ENCODE peak calls at places on chromosomes 7 and 10, in nine cellular contexts. One of them, this sample, is unnamed.
A peak's percentile ranks its signal among the peaks of the same experiment; 100 is the strongest.

GRCh38 chr7:46179211-46179610 is 258.1 kb upstream of the IGFBP3 start:
- DNase-seq in H1: no peak
- DNase-seq in iPS DF 6.9: no peak
- DNase-seq in GM23248: peak; percentile 51
- DNase-seq in psoas muscle: no peak
- DNase-seq in AG04450: no peak
- DNase-seq in upper lobe of right lung: no peak
- DNase-seq in right lobe of liver: no peak
- DNase-seq in CD4-positive, alpha-beta T cell: no peak
- DNase-seq in this sample: no peak

GRCh38 chr10:43866712-43867111 is 218.0 kb upstream of the ZNF32 start:
- DNase-seq in iPS DF 6.9: no peak
- DNase-seq in CD4-positive, alpha-beta T cell: no peak
- DNase-seq in right lobe of liver: no peak
- DNase-seq in AG04450: no peak
- DNase-seq in upper lobe of right lung: no peak
- DNase-seq in GM23248: no peak
- DNase-seq in H1: peak; percentile 4
- DNase-seq in psoas muscle: no peak
- DNase-seq in this sample: no peak

GRCh38 chr7:2798669-2799068 is 45.4 kb downstream of the GNA12 start:
- DNase-seq in GM23248: no peak
- DNase-seq in AG04450: no peak
- DNase-seq in iPS DF 6.9: no peak
- DNase-seq in upper lobe of right lung: no peak
- DNase-seq in CD4-positive, alpha-beta T cell: no peak
- DNase-seq in psoas muscle: no peak
- DNase-seq in H1: no peak
- DNase-seq in right lobe of liver: no peak
- DNase-seq in this sample: no peak

GRCh38 chr7:149733131-149733531 is 40.3 kb downstream of the ZNF467 start:
- DNase-seq in psoas muscle: no peak
- DNase-seq in right lobe of liver: no peak
- DNase-seq in GM23248: no peak
- DNase-seq in iPS DF 6.9: no peak
- DNase-seq in CD4-positive, alpha-beta T cell: no peak
- DNase-seq in upper lobe of right lung: peak; percentile 52
- DNase-seq in H1: no peak
- DNase-seq in AG04450: no peak
- DNase-seq in this sample: no peak

GRCh38 chr7:44754802-44755697 is 6.4 kb downstream of the ZMIZ2 start:
- DNase-seq in AG04450: no peak
- DNase-seq in CD4-positive, alpha-beta T cell: no peak
- DNase-seq in iPS DF 6.9: no peak
- DNase-seq in upper lobe of right lung: no peak
- DNase-seq in H1: no peak
- DNase-seq in GM23248: no peak
- DNase-seq in psoas muscle: no peak
- DNase-seq in right lobe of liver: no peak
- DNase-seq in this sample: no peak

GRCh38 chr7:343227-343822 is 53.4 kb downstream of the FOXL3 start:
- DNase-seq in AG04450: no peak
- DNase-seq in right lobe of liver: no peak
- DNase-seq in upper lobe of right lung: no peak
- DNase-seq in iPS DF 6.9: no peak
- DNase-seq in CD4-positive, alpha-beta T cell: no peak
- DNase-seq in psoas muscle: peak; percentile 23
- DNase-seq in H1: no peak
- DNase-seq in GM23248: no peak
- DNase-seq in this sample: no peak

GRCh38 chr10:125079091-125079600 is 81.2 kb downstream of the CTBP2 start:
- DNase-seq in AG04450: no peak
- DNase-seq in upper lobe of right lung: peak; percentile 23
- DNase-seq in right lobe of liver: no peak
- DNase-seq in H1: no peak
- DNase-seq in CD4-positive, alpha-beta T cell: no peak
- DNase-seq in psoas muscle: peak; percentile 62
- DNase-seq in iPS DF 6.9: no peak
- DNase-seq in GM23248: no peak
- DNase-seq in this sample: no peak

GRCh38 chr10:91316486-91316885 is 93.7 kb upstream of the HECTD2 start:
- DNase-seq in upper lobe of right lung: no peak
- DNase-seq in CD4-positive, alpha-beta T cell: no peak
- DNase-seq in psoas muscle: no peak
- DNase-seq in iPS DF 6.9: no peak
- DNase-seq in H1: no peak
- DNase-seq in right lobe of liver: no peak
- DNase-seq in AG04450: no peak
- DNase-seq in GM23248: no peak
- DNase-seq in this sample: no peak

GRCh38 chr7:537911-538634 is 18.4 kb upstream of the PDGFA start:
- DNase-seq in AG04450: peak; percentile 63
- DNase-seq in psoas muscle: no peak
- DNase-seq in GM23248: peak; percentile 91
- DNase-seq in right lobe of liver: no peak
- DNase-seq in CD4-positive, alpha-beta T cell: no peak
- DNase-seq in upper lobe of right lung: peak; percentile 89
- DNase-seq in iPS DF 6.9: no peak
- DNase-seq in H1: no peak
- DNase-seq in this sample: peak; percentile 81

GRCh38 chr10:79221110-79222051 is 125.9 kb upstream of the PPIF start:
- DNase-seq in H1: no peak
- DNase-seq in iPS DF 6.9: no peak
- DNase-seq in GM23248: peak; percentile 91
- DNase-seq in AG04450: peak; percentile 83
- DNase-seq in upper lobe of right lung: peak; percentile 70
- DNase-seq in CD4-positive, alpha-beta T cell: no peak
- DNase-seq in psoas muscle: peak; percentile 85
- DNase-seq in right lobe of liver: no peak
- DNase-seq in this sample: no peak

GRCh38 chr7:8051998-8052397 is 83.4 kb downstream of the GLCCI1 start:
- DNase-seq in GM23248: no peak
- DNase-seq in right lobe of liver: no peak
- DNase-seq in AG04450: no peak
- DNase-seq in iPS DF 6.9: no peak
- DNase-seq in CD4-positive, alpha-beta T cell: no peak
- DNase-seq in H1: no peak
- DNase-seq in upper lobe of right lung: no peak
- DNase-seq in psoas muscle: no peak
- DNase-seq in this sample: no peak

GRCh38 chr10:118596426-118597124 is 1.1 kb upstream of the PRLHR start:
- DNase-seq in iPS DF 6.9: no peak
- DNase-seq in AG04450: no peak
- DNase-seq in CD4-positive, alpha-beta T cell: no peak
- DNase-seq in right lobe of liver: no peak
- DNase-seq in GM23248: no peak
- DNase-seq in H1: no peak
- DNase-seq in psoas muscle: no peak
- DNase-seq in upper lobe of right lung: no peak
- DNase-seq in this sample: no peak

GRCh38 chr10:91632671-91633550 is at the start of gene PPP1R3C:
- DNase-seq in AG04450: peak; percentile 82
- DNase-seq in psoas muscle: peak; percentile 97
- DNase-seq in iPS DF 6.9: peak; percentile 64
- DNase-seq in H1: peak; percentile 90
- DNase-seq in right lobe of liver: peak; percentile 94
- DNase-seq in CD4-positive, alpha-beta T cell: peak; percentile 13
- DNase-seq in GM23248: peak; percentile 98
- DNase-seq in upper lobe of right lung: peak; percentile 90
- DNase-seq in this sample: peak; percentile 50

GRCh38 chr7:55053651-55054226 is 34.9 kb downstream of the EGFR start:
- DNase-seq in upper lobe of right lung: no peak
- DNase-seq in CD4-positive, alpha-beta T cell: no peak
- DNase-seq in iPS DF 6.9: no peak
- DNase-seq in right lobe of liver: no peak
- DNase-seq in GM23248: peak; percentile 76
- DNase-seq in H1: no peak
- DNase-seq in psoas muscle: no peak
- DNase-seq in AG04450: no peak
- DNase-seq in this sample: no peak

GRCh38 chr7:98286093-98286525 is 4.6 kb downstream of the BRI3 start:
- DNase-seq in GM23248: peak; percentile 90
- DNase-seq in H1: no peak
- DNase-seq in right lobe of liver: peak; percentile 76
- DNase-seq in iPS DF 6.9: no peak
- DNase-seq in upper lobe of right lung: peak; percentile 87
- DNase-seq in CD4-positive, alpha-beta T cell: no peak
- DNase-seq in AG04450: no peak
- DNase-seq in psoas muscle: peak; percentile 93
- DNase-seq in this sample: no peak

GRCh38 chr10:68871105-68871711 is 29.9 kb upstream of the DDX50 start:
- DNase-seq in GM23248: peak; percentile 59
- DNase-seq in CD4-positive, alpha-beta T cell: no peak
- DNase-seq in upper lobe of right lung: no peak
- DNase-seq in psoas muscle: no peak
- DNase-seq in right lobe of liver: no peak
- DNase-seq in iPS DF 6.9: no peak
- DNase-seq in H1: no peak
- DNase-seq in AG04450: peak; percentile 7
- DNase-seq in this sample: peak; percentile 38

GRCh38 chr7:28503396-28503795 is 91.1 kb downstream of the CREB5 start:
- DNase-seq in upper lobe of right lung: no peak
- DNase-seq in AG04450: no peak
- DNase-seq in iPS DF 6.9: no peak
- DNase-seq in GM23248: peak; percentile 56
- DNase-seq in psoas muscle: no peak
- DNase-seq in H1: no peak
- DNase-seq in right lobe of liver: no peak
- DNase-seq in CD4-positive, alpha-beta T cell: no peak
- DNase-seq in this sample: no peak
- H3K27me3 ChIP-seq in upper lobe of right lung: no peaks in the 10 kb centered on the region
- H3K27me3 ChIP-seq in AG04450: no peaks in the 10 kb centered on the region
- H3K27me3 ChIP-seq in iPS DF 6.9: no peaks in the 10 kb centered on the region
- H3K27me3 ChIP-seq in GM23248: no peaks in the 10 kb centered on the region
- H3K27me3 ChIP-seq in psoas muscle: no peaks in the 10 kb centered on the region
- H3K27me3 ChIP-seq in H1: no peaks in the 10 kb centered on the region
- H3K27me3 ChIP-seq in right lobe of liver: peaks cover 4% of the 10 kb centered on the region
- H3K27me3 ChIP-seq in CD4-positive, alpha-beta T cell: no peaks in the 10 kb centered on the region
- H3K27me3 ChIP-seq in this sample: no peaks in the 10 kb centered on the region

GRCh38 chr7:155810607-155811559 is 1.4 kb downstream of the SHH start:
- DNase-seq in right lobe of liver: no peak
- DNase-seq in H1: no peak
- DNase-seq in psoas muscle: no peak
- DNase-seq in CD4-positive, alpha-beta T cell: no peak
- DNase-seq in iPS DF 6.9: no peak
- DNase-seq in upper lobe of right lung: no peak
- DNase-seq in GM23248: no peak
- DNase-seq in AG04450: no peak
- DNase-seq in this sample: no peak
- H3K27me3 ChIP-seq in right lobe of liver: no peaks in the 10 kb centered on the region
- H3K27me3 ChIP-seq in H1: peaks cover 96% of the 10 kb centered on the region
- H3K27me3 ChIP-seq in psoas muscle: peaks cover 5% of the 10 kb centered on the region
- H3K27me3 ChIP-seq in CD4-positive, alpha-beta T cell: peaks cover 85% of the 10 kb centered on the region
- H3K27me3 ChIP-seq in iPS DF 6.9: peaks cover 78% of the 10 kb centered on the region
- H3K27me3 ChIP-seq in upper lobe of right lung: peaks cover 89% of the 10 kb centered on the region
- H3K27me3 ChIP-seq in GM23248: peaks cover 80% of the 10 kb centered on the region
- H3K27me3 ChIP-seq in AG04450: peaks cover 82% of the 10 kb centered on the region
- H3K27me3 ChIP-seq in this sample: peaks cover 28% of the 10 kb centered on the region

DNA sequence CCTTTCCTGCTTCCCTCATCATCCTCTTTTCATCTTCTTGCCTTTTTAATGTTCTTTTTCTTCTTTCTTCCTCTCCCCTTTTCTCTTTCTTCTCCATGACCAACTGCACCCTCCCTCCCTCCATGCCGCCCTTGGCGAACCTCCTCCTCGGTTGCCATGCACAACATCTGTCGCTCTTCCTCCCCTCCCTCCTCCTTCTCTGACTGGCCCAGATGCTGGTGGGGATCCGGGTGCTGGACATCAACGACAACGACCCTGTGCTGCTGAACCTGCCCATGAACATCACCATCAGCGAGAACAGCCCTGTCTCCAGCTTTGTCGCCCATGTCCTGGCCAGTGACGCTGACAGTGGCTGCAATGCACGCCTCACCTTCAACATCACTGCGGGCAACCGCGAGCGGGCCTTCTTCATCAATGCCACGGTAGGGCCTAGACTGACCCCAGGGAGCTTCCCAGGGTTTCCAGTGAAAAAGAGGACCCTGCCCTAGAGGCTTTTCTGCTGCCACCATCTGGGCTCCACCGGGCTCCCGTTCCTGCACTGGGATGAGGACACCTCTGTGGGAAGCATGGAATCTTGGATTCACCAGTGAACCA is 11.5 kb upstream of the VSIR start:
- DNase-seq in AG04450: no peak
- DNase-seq in psoas muscle: peak; percentile 32
- DNase-seq in right lobe of liver: no peak
- DNase-seq in GM23248: no peak
- DNase-seq in iPS DF 6.9: no peak
- DNase-seq in H1: no peak
- DNase-seq in CD4-positive, alpha-beta T cell: no peak
- DNase-seq in upper lobe of right lung: no peak
- DNase-seq in this sample: no peak
- H3K27me3 ChIP-seq in AG04450: peaks cover 31% of the 10 kb centered on the region
- H3K27me3 ChIP-seq in psoas muscle: no peaks in the 10 kb centered on the region
- H3K27me3 ChIP-seq in right lobe of liver: no peaks in the 10 kb centered on the region
- H3K27me3 ChIP-seq in GM23248: peaks cover 10% of the 10 kb centered on the region
- H3K27me3 ChIP-seq in iPS DF 6.9: no peaks in the 10 kb centered on the region
- H3K27me3 ChIP-seq in H1: no peaks in the 10 kb centered on the region
- H3K27me3 ChIP-seq in CD4-positive, alpha-beta T cell: no peaks in the 10 kb centered on the region
- H3K27me3 ChIP-seq in upper lobe of right lung: no peaks in the 10 kb centered on the region
- H3K27me3 ChIP-seq in this sample: peaks cover 8% of the 10 kb centered on the region

DNA sequence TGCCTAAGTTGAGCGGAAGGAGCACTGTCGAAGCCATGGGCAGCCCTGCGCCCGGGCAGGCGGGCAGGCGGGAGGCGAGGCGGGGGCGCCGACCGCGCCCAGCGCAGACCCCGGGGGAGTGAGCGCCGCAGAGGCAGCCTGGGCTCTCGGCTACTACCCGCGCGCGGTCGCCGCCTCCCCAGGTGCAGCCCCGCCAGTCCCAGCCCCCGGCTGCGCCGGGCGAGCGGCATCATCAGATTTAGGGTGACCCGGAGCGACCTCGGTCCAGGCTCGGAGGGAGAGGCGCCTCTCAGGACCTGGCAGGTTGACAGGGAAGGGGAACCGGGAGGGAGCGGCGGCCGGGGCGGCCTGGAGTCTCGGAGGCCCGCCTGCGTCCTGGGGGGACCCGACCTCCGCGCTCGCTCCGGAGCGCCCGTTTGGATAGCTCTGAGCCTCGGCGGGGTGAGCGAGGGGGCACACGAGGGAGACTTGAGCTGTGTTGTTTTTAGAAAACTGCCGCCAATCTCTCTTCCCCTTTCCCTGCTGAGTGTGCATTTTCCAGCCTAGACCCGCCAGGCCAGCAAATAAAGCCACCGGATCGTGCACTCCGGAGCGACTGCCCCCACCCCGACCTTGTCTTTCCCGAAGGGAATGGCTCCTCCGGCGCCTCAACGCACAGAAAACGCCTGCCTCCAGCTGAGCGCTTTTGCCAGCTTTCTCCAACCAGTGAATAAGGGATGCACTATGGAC is 2.3 kb upstream of the NRP1 start:
- DNase-seq in GM23248: peak; percentile 66
- DNase-seq in AG04450: no peak
- DNase-seq in right lobe of liver: peak; percentile 59
- DNase-seq in CD4-positive, alpha-beta T cell: no peak
- DNase-seq in upper lobe of right lung: peak; percentile 73
- DNase-seq in iPS DF 6.9: no peak
- DNase-seq in H1: peak; percentile 81
- DNase-seq in psoas muscle: peak; percentile 76
- DNase-seq in this sample: no peak
- H3K27me3 ChIP-seq in GM23248: no peaks in the 10 kb centered on the region
- H3K27me3 ChIP-seq in AG04450: no peaks in the 10 kb centered on the region
- H3K27me3 ChIP-seq in right lobe of liver: no peaks in the 10 kb centered on the region
- H3K27me3 ChIP-seq in CD4-positive, alpha-beta T cell: peaks cover 55% of the 10 kb centered on the region
- H3K27me3 ChIP-seq in upper lobe of right lung: no peaks in the 10 kb centered on the region
- H3K27me3 ChIP-seq in iPS DF 6.9: peaks cover 16% of the 10 kb centered on the region
- H3K27me3 ChIP-seq in H1: peaks cover 51% of the 10 kb centered on the region
- H3K27me3 ChIP-seq in psoas muscle: no peaks in the 10 kb centered on the region
- H3K27me3 ChIP-seq in this sample: no peaks in the 10 kb centered on the region

GRCh38 chr7:25851332-25852248 is 300.4 kb upstream of the NFE2L3 start:
- DNase-seq in upper lobe of right lung: peak; percentile 86
- DNase-seq in right lobe of liver: peak; percentile 77
- DNase-seq in H1: peak; percentile 91
- DNase-seq in GM23248: peak; percentile 91
- DNase-seq in psoas muscle: peak; percentile 91
- DNase-seq in CD4-positive, alpha-beta T cell: peak; percentile 43
- DNase-seq in AG04450: peak; percentile 57
- DNase-seq in iPS DF 6.9: no peak
- DNase-seq in this sample: no peak
- H3K27me3 ChIP-seq in upper lobe of right lung: peaks cover 73% of the 10 kb centered on the region
- H3K27me3 ChIP-seq in right lobe of liver: peaks cover 53% of the 10 kb centered on the region
- H3K27me3 ChIP-seq in H1: peaks cover 43% of the 10 kb centered on the region
- H3K27me3 ChIP-seq in GM23248: no peaks in the 10 kb centered on the region
- H3K27me3 ChIP-seq in psoas muscle: no peaks in the 10 kb centered on the region
- H3K27me3 ChIP-seq in CD4-positive, alpha-beta T cell: peaks cover 67% of the 10 kb centered on the region
- H3K27me3 ChIP-seq in AG04450: no peaks in the 10 kb centered on the region
- H3K27me3 ChIP-seq in iPS DF 6.9: peaks cover 14% of the 10 kb centered on the region
- H3K27me3 ChIP-seq in this sample: no peaks in the 10 kb centered on the region

This sample was measured in kidney epithelial cell.